ENCODE peak calls at places on chromosomes 7 and 10, in four cellular contexts. G is tibial artery; Z is adrenal gland; L is CD4-positive, CD25-positive, alpha-beta regulatory T cell. B is an unnamed sample.

GRCh38 chr7:100825215-100825671 is 2.1 kb downstream of the EPHB4 start:
- DNase-seq in Z (no peak), L (no peak), G (no peak), B (no peak)

GRCh38 chr7:40948239-40948638 is 754.7 kb downstream of the INHBA start:
- DNase-seq in G (no peak), Z (no peak), L (no peak), B (no peak)

GRCh38 chr10:111076682-111077661 is at the start of gene ADRA2A:
- DNase-seq in L (peak; percentile 14), Z (peak; percentile 30), G (no peak), B (no peak)

GRCh38 chr10:84537447-84537931 is 209.1 kb downstream of the CCSER2 start:
- DNase-seq in Z (peak; percentile 34), L (peak; percentile 70), G (peak; percentile 32), B (no peak)

GRCh38 chr7:42945821-42946615 is 13.8 kb downstream of the MRPL32 start:
- DNase-seq in Z (no peak), L (peak; percentile 71), G (no peak), B (no peak)

GRCh38 chr7:2066251-2066919 is 166.4 kb downstream of the MAD1L1 start:
- DNase-seq in G (no peak), L (peak; percentile 72), Z (no peak), B (no peak)

GRCh38 chr10:76136876-76137420 is 705.5 kb downstream of the LRMDA start:
- DNase-seq in Z (no peak), G (no peak), L (no peak), B (no peak)

GRCh38 chr10:18542832-18543231 is 108.6 kb downstream of the NSUN6 start:
- DNase-seq in G (no peak), L (no peak), Z (no peak), B (no peak)

GRCh38 chr7:114791771-114792170 is 130.1 kb upstream of the MDFIC start:
- DNase-seq in Z (no peak), L (no peak), G (no peak), B (no peak)

GRCh38 chr10:12780634-12781601 is 220.6 kb downstream of the CCDC3 start:
- DNase-seq in Z (no peak), L (no peak), G (peak; percentile 57), B (no peak)

GRCh38 chr10:77163670-77164348 is 473.8 kb downstream of the KCNMA1 start:
- DNase-seq in G (peak; percentile 62), Z (peak; percentile 76), L (no peak), B (no peak)

GRCh38 chr7:100093054-100093453 is 4.3 kb downstream of the COPS6 start:
- DNase-seq in Z (no peak), G (no peak), L (no peak), B (no peak)

GRCh38 chr7:73885975-73886798 is 25.2 kb downstream of the TMEM270 start:
- DNase-seq in L (no peak), Z (no peak), G (peak; percentile 70), B (no peak)

GRCh38 chr7:123285076-123285700 is 85.4 kb upstream of the SLC13A1 start:
- DNase-seq in L (no peak), G (no peak), Z (no peak), B (no peak)

GRCh38 chr10:5538446-5538845 is 13.7 kb downstream of the CALML3 start:
- DNase-seq in Z (no peak), L (no peak), G (peak; percentile 12), B (no peak)

GRCh38 chr10:69389827-69390490 is 26.8 kb downstream of the TACR2 start:
- DNase-seq in G (no peak), L (peak; percentile 73), Z (no peak), B (no peak)

GRCh38 chr7:73850781-73851207 is 8.5 kb upstream of the METTL27 start:
- DNase-seq in G (peak; percentile 77), L (peak; percentile 60), Z (no peak), B (no peak)

GRCh38 chr10:10734356-10735064 is 283.2 kb upstream of the CELF2 start:
- DNase-seq in Z (no peak), G (no peak), L (no peak), B (no peak)

GRCh38 chr10:133127291-133128125 is 32.5 kb upstream of the KNDC1 start:
- DNase-seq in G (no peak), Z (no peak), L (no peak), B (peak; percentile 6)

GRCh38 chr10:92486637-92487036 is 87.3 kb downstream of the IDE start:
- DNase-seq in Z (no peak), G (no peak), L (no peak), B (no peak)

GRCh38 chr7:118304100-118304499 is 79.6 kb downstream of the ANKRD7 start:
- DNase-seq in Z (no peak), L (no peak), G (no peak), B (no peak)

GRCh38 chr7:153354071-153354470 is 594.5 kb downstream of the ACTR3B start:
- DNase-seq in L (no peak), Z (no peak), G (no peak), B (no peak)

GRCh38 chr10:131946880-131947279 is 34.8 kb downstream of the BNIP3 start:
- DNase-seq in L (no peak), G (no peak), Z (no peak), B (no peak)

DNA sequence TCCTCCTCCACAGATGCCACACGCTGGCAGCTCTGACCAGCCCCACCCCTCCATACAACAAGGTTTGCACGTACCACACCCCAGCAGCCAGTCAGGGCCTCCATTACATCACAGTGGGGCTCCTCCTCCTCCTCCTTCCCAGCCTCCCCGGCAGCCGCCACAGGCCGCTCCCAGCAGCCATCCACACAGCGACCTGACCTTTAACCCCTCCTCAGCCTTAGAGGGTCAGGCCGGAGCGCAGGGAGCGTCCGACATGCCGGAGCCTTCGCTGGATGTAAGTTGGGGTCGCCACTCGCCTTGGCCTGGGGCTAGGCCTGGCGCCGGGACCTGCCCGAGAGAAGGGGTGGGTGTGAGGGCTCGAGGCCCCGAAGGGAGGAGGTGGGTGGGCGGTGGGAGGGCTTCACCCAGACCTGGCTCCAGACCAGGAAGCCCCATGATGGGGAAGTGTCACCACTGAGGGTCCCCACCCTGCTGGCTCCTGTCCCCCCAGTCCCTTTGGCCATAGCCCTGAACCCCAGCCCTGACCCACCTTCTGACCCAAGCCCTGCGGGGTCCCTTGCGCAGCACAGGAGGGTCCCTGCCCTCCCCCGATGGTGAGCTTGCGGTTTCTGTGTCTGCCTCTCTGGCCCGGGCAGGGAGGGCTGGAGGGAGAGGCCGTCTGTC is 36.2 kb upstream of the PPIF start:
- DNase-seq in Z (no peak), L (no peak), G (no peak), B (no peak)
- H3K36me3 ChIP-seq in Z (no peaks in the 10 kb centered on the region), L (peaks cover 23% of the 10 kb centered on the region), G (peaks cover 38% of the 10 kb centered on the region), B (peaks cover 6% of the 10 kb centered on the region)

GRCh38 chr7:149790754-149791360 is 17.5 kb upstream of the ZNF467 start:
- DNase-seq in Z (no peak), L (no peak), G (no peak), B (no peak)
- H3K27me3 ChIP-seq in Z (peaks cover 29% of the 10 kb centered on the region), L (no peaks in the 10 kb centered on the region), G (no peaks in the 10 kb centered on the region), B (peaks cover 11% of the 10 kb centered on the region)

DNA sequence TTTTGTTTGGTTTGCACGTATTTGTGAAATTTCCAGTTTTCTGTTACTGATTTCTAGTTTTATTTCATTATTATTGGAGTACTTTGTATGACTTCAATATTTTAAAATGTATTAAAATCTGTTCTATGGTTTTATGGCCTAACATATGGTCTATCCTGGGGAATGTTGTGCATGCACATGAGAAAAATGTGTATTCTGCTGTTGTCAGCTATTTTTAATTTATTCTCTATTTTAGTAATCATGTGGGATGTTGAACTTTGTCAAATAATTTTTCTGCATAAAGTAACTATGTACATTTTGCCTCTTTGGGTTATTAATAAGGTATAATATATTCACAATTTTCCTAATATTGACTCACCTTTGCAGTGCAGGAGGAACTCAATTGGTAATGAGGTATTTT is 46.7 kb downstream of the EBLN1 start:
- DNase-seq in G (no peak), Z (no peak), L (no peak), B (no peak)
- H3K4me3 ChIP-seq in G (no peak overlapping the region), Z (no peak overlapping the region), L (no peak overlapping the region), B (no peak overlapping the region)

GRCh38 chr7:98151884-98152283 is 45.2 kb downstream of the LMTK2 start:
- DNase-seq in Z (no peak), G (no peak), L (no peak), B (no peak)

GRCh38 chr7:98148607-98149006 is 41.9 kb downstream of the LMTK2 start:
- DNase-seq in Z (no peak), L (no peak), G (no peak), B (no peak)

DNA sequence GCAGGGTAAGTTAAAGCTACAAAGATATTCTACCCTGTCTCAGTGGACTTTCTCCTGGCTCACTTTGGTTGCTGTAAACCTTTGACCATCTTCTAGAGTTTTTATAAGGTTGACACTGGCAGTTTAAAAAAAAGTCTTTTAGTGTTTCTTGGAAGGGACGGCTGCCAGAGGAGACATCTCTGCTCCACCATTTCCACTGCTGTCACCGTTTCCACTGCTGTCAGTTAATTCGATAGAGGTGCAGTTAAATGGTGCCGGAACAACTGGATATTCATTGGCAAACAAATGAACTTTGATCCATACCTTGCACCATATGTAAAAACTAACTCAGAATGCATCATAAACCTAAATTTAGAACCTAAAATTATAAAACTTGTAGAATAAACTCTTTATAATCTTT is 42.6 kb downstream of the LMTK2 start:
- DNase-seq in L (no peak), Z (no peak), G (no peak), B (no peak)
- H3K36me3 ChIP-seq in L (peaks cover 60% of the 10 kb centered on the region), Z (no peaks in the 10 kb centered on the region), G (peaks cover 7% of the 10 kb centered on the region), B (peaks cover 8% of the 10 kb centered on the region)

DNA sequence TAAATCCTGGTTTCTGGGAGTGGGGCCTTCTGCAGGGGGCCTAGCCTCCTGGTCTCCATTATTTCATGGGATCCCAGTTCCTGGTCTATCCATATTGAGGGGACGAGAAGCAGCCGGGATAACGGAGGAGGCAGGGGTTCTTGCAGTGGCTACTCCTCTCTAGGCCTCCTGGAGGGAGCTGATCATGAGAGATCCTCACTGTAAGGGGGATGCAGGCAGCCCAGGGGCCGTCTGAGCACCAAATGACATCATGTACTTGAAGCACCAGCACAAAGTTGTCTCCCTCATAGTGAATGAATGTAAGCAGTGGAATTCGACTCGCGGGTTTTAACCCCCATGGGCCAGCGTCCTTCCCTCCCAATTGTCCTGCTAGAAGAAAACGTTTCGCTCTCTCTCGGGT is 969 bp upstream of the ADCY1 start:
- DNase-seq in Z (no peak), G (no peak), L (no peak), B (no peak)
- H3K27me3 ChIP-seq in Z (peaks cover 10% of the 10 kb centered on the region), G (no peaks in the 10 kb centered on the region), L (no peaks in the 10 kb centered on the region), B (no peaks in the 10 kb centered on the region)

GRCh38 chr7:20779041-20779440 is 7.6 kb downstream of the SP8 start:
- DNase-seq in G (no peak), Z (no peak), L (no peak), B (no peak)

GRCh38 chr7:20776942-20777341 is 9.7 kb downstream of the SP8 start:
- DNase-seq in Z (no peak), L (no peak), G (no peak), B (no peak)

GRCh38 chr7:20777377-20778062 is 9.2 kb downstream of the SP8 start:
- DNase-seq in Z (no peak), L (no peak), G (no peak), B (no peak)

GRCh38 chr7:20776214-20776875 is 10.3 kb downstream of the SP8 start:
- DNase-seq in G (no peak), Z (no peak), L (no peak), B (no peak)

GRCh38 chr7:20778063-20778721 is 8.5 kb downstream of the SP8 start:
- DNase-seq in G (no peak), Z (no peak), L (no peak), B (no peak)
- H3K4me3 ChIP-seq in G (peak overlapping the region; percentile 3), Z (no peak overlapping the region), L (no peak overlapping the region), B (no peak overlapping the region)

GRCh38 chr7:55148992-55149391 is 130.2 kb downstream of the EGFR start:
- DNase-seq in Z (no peak), L (no peak), G (no peak), B (no peak)
- H3K36me3 ChIP-seq in Z (no peaks in the 10 kb centered on the region), L (no peaks in the 10 kb centered on the region), G (peaks cover 40% of the 10 kb centered on the region), B (no peaks in the 10 kb centered on the region)